ENCODE peak calls at places on chromosomes 13 and 19, in four cellular contexts. J is HepG2, V is A549, B is GM12878. E is an unnamed sample.

GRCh38 chr19:56838930-56839664 is 1.4 kb downstream of the PEG3 start:
- DNase-seq in J (peak), V (no peak), B (no peak), E (peak)

GRCh38 chr13:31797154-31797775 is 57.9 kb downstream of the RXFP2 start:
- DNase-seq in J (peak), V (peak), B (no peak), E (peak)

GRCh38 chr19:17323274-17323972 is 11.2 kb downstream of the ANO8 start:
- DNase-seq in J (no peak), V (no peak), B (no peak), E (peak)

GRCh38 chr19:38417544-38418506 is 8.2 kb downstream of the RASGRP4 start:
- DNase-seq in J (no peak), V (peak), B (no peak), E (no peak)

GRCh38 chr19:17202249-17202648 is 12.9 kb upstream of the USE1 start:
- DNase-seq in J (no peak), V (peak), B (no peak), E (no peak)

GRCh38 chr13:33109801-33110200 is 93.6 kb downstream of the KL start:
- DNase-seq in J (no peak), V (no peak), B (no peak), E (no peak)

GRCh38 chr13:30153871-30154426 is 153.4 kb downstream of the KATNAL1 start:
- DNase-seq in J (no peak), V (no peak), B (no peak), E (no peak)

GRCh38 chr19:28864024-28864503 is 348.9 kb downstream of the UQCRFS1 start:
- DNase-seq in J (no peak), V (no peak), B (no peak), E (no peak)

GRCh38 chr13:83325454-83325853 is 556.8 kb downstream of the SLITRK1 start:
- DNase-seq in J (no peak), V (no peak), B (no peak), E (no peak)

GRCh38 chr19:58558066-58558622 is at the start of gene UBE2M:
- DNase-seq in J (no peak), V (no peak), B (no peak), E (no peak)

GRCh38 chr19:3320354-3320670 is 46.1 kb upstream of the NFIC start:
- DNase-seq in J (no peak), V (no peak), B (no peak), E (peak)

GRCh38 chr13:112174476-112175110 is 107.6 kb downstream of the SOX1 start:
- DNase-seq in J (no peak), V (no peak), B (no peak), E (no peak)

GRCh38 chr13:73073050-73073449 is 14.2 kb downstream of the KLF5 start:
- DNase-seq in J (no peak), V (no peak), B (no peak), E (no peak)

GRCh38 chr19:1093811-1094553 is 1.2 kb downstream of the POLR2E start:
- DNase-seq in J (peak), V (no peak), B (no peak), E (no peak)

DNA sequence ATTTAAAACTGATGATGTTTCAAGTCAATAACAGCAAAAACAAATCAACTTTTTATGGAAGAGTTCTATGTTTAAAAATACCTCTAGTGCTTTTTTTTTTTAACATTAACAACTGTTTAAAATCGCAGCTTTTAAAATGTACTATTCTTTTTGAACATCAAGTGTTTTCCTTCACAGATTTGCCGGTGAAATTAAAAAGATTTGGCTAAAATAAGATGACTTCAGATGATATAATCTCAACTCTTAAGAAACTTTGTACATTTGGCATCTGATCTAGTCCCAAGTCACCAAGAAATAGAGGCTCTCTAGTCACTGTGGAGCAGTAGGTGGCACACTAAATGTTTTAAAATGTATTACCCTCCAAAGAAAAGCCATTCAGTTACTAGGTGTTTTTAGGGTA is 5.0 kb downstream of the POU4F1 start:
- DNase-seq in J (no peak), V (no peak), B (no peak), E (no peak)
- TF ChIP-seq PBX3 in J (no peak), V (no peak), B (no peak), E (no peak)

DNA sequence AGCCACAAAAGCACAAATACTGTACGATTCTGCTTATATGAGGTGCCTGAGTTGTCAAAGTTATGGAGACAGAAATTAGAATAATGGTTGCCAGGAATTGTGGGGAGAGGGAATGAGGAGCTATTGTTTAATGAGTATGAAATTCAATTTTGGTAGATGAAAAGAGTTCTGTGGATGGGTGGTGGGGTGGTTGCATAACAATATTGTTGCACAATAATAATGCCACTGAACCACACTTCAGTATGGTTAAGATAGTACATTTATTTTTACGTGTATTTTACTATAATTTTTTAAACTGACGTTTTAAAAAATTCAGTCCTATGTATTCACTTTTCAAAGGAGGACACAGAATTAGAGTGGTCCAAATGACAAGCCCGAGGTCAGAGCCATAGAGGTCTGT is 1.8 kb upstream of the OXGR1 start:
- DNase-seq in J (no peak), V (no peak), B (no peak), E (no peak)
- TF ChIP-seq PBX3 in J (no peak), V (no peak), B (no peak), E (no peak)

GRCh38 chr13:98575876-98576214 is 1.1 kb downstream of the STK24 start:
- DNase-seq in J (no peak), V (no peak), B (no peak), E (no peak)
- TF ChIP-seq PBX3 in J (no peak), V (no peak), B (no peak), E (no peak)

GRCh38 chr13:45333973-45334922 is 6.7 kb downstream of the TPT1 start:
- DNase-seq in J (no peak), V (no peak), B (no peak), E (no peak)
- TF ChIP-seq PBX3 in J (no peak), V (no peak), B (no peak), E (no peak)

GRCh38 chr13:113884821-113885220 is 20.9 kb upstream of the GAS6 start:
- DNase-seq in J (no peak), V (no peak), B (no peak), E (no peak)
- TF ChIP-seq PBX3 in J (no peak), V (no peak), B (no peak), E (no peak)